ENCODE peak calls at places on chromosomes 2 and 18, in seven cellular contexts. P is stimulated activated CD4-positive, alpha-beta T cell treated with anti-CD3 and anti-CD28 coated beads, Interleukin-1b, Interleukin-23, amount 100 ng/mL, for 24 hours; K is activated effector memory CD4-positive, alpha-beta T cell treated with Interleukin-2 at 50 U/mL for 16 hours; Q is NCI-H2171; G is GM04504; U is left cardiac atrium; T is RWPE1. L is an unnamed sample.

GRCh38 chr2:23803965-23804542 is 122.9 kb downstream of the ATAD2B start:
- DNase-seq in Q (no peak), T (no peak), U (peak), P (no peak), K (no peak), G (no peak), L (no peak)

GRCh38 chr18:38297910-38298309 is 732.3 kb upstream of the CELF4 start:
- DNase-seq in G (no peak), K (no peak), Q (no peak), U (no peak), P (no peak), T (no peak), L (no peak)

GRCh38 chr2:3112131-3112530 is 265.5 kb downstream of the EIPR1 start:
- DNase-seq in K (no peak), Q (no peak), P (no peak), U (no peak), G (no peak), T (no peak), L (no peak)

GRCh38 chr18:47552783-47553182 is 301.3 kb upstream of the SKOR2 start:
- DNase-seq in P (no peak), U (no peak), G (no peak), T (no peak), Q (no peak), K (no peak), L (no peak)

GRCh38 chr18:22816266-22817176 is 116.6 kb upstream of the RBBP8 start:
- DNase-seq in G (no peak), P (no peak), Q (peak), K (no peak), U (no peak), T (no peak), L (no peak)

GRCh38 chr2:165720526-165720925 is 73.5 kb downstream of the GALNT3 start:
- DNase-seq in K (no peak), Q (no peak), G (peak), T (no peak), P (no peak), U (no peak), L (no peak)

GRCh38 chr2:112343827-112344585 is 68.6 kb downstream of the ZC3H6 start:
- DNase-seq in G (peak), K (no peak), Q (no peak), T (no peak), P (no peak), U (no peak), L (no peak)

GRCh38 chr2:100765481-100765880 is 54.5 kb upstream of the NPAS2 start:
- DNase-seq in K (no peak), P (no peak), G (no peak), T (no peak), U (no peak), Q (no peak), L (no peak)

GRCh38 chr18:48545690-48546365 is 7.0 kb downstream of the CTIF start:
- DNase-seq in P (no peak), G (peak), T (peak), K (no peak), U (peak), Q (peak), L (peak)

GRCh38 chr2:41966431-41966893 is 81.4 kb upstream of the PKDCC start:
- DNase-seq in K (no peak), U (peak), P (no peak), G (peak), T (peak), Q (no peak), L (no peak)

GRCh38 chr18:9209230-9209629 is 72.6 kb downstream of the ANKRD12 start:
- DNase-seq in U (no peak), K (no peak), T (no peak), G (peak), P (no peak), Q (no peak), L (no peak)

GRCh38 chr2:240432820-240433801 is 2.4 kb upstream of the GPC1 start:
- DNase-seq in Q (no peak), K (no peak), U (peak), G (no peak), T (no peak), P (no peak), L (no peak)

GRCh38 chr2:130388221-130388907 is 32.5 kb downstream of the PTPN18 start:
- DNase-seq in U (no peak), G (no peak), K (no peak), T (no peak), P (no peak), Q (no peak), L (no peak)

GRCh38 chr18:36298113-36298701 is 694 bp downstream of the FHOD3 start:
- DNase-seq in T (no peak), G (no peak), U (no peak), P (no peak), K (no peak), Q (peak), L (peak)

GRCh38 chr2:173720310-173720709 is 244.9 kb downstream of the SP3 start:
- DNase-seq in Q (no peak), P (no peak), K (no peak), G (peak), T (no peak), U (no peak), L (no peak)

GRCh38 chr2:239220976-239221375 is 179.8 kb downstream of the HDAC4 start:
- DNase-seq in Q (peak), K (no peak), G (no peak), T (no peak), P (no peak), U (no peak), L (no peak)

GRCh38 chr2:46981662-46982351 is 66.2 kb upstream of the MCFD2 start:
- DNase-seq in U (no peak), Q (no peak), P (no peak), T (no peak), K (no peak), G (no peak), L (no peak)